ENCODE peak calls at places on chromosomes 5 and 9, in five cellular contexts. M is CD4-positive, alpha-beta T cell; X is HFFc6; Z is foreskin fibroblast; V is cardiac fibroblast. N is an unnamed sample.

GRCh38 chr5:156475182-156475830 is 148.3 kb downstream of the SGCD start:
- DNase-seq in M (no peak), V (no peak), X (no peak), Z (no peak), N (no peak)

GRCh38 chr5:58455066-58455465 is 4.8 kb downstream of the PLK2 start:
- DNase-seq in Z (peak), X (peak), M (no peak), V (peak), N (no peak)

GRCh38 chr9:18626046-18626698 is 152.2 kb downstream of the ADAMTSL1 start:
- DNase-seq in M (no peak), Z (no peak), X (no peak), V (no peak), N (no peak)

GRCh38 chr9:127519301-127520166 is 68.2 kb downstream of the LRSAM1 start:
- DNase-seq in V (peak), M (no peak), Z (peak), X (peak), N (no peak)

GRCh38 chr5:163383754-163384153 is 53.6 kb upstream of the CCNG1 start:
- DNase-seq in X (no peak), M (no peak), V (no peak), Z (no peak), N (no peak)

GRCh38 chr5:180803181-180804128 is 849 bp upstream of the MGAT1 start:
- DNase-seq in V (no peak), Z (no peak), M (peak), X (no peak), N (peak)

GRCh38 chr9:96047116-96047639 is 171.7 kb downstream of the ERCC6L2 start:
- DNase-seq in V (no peak), Z (no peak), X (no peak), M (no peak), N (no peak)

GRCh38 chr5:53892236-53892635 is 331.8 kb downstream of the NDUFS4 start:
- DNase-seq in X (no peak), V (no peak), M (no peak), Z (peak), N (no peak)

GRCh38 chr5:84535281-84535680 is 150.6 kb upstream of the EDIL3 start:
- DNase-seq in V (peak), X (no peak), Z (no peak), M (no peak), N (no peak)

GRCh38 chr9:75932026-75932425 is 41.6 kb downstream of the PCSK5 start:
- DNase-seq in X (no peak), V (no peak), M (no peak), Z (no peak), N (no peak)

GRCh38 chr5:167143726-167144125 is 1147.7 kb upstream of the WWC1 start:
- DNase-seq in X (no peak), Z (no peak), V (no peak), M (no peak), N (no peak)

GRCh38 chr9:70792796-70793195 is 328.6 kb downstream of the TRPM3 start:
- DNase-seq in X (no peak), M (no peak), Z (no peak), V (no peak), N (no peak)

GRCh38 chr5:139460457-139460856 is 2.1 kb downstream of the ECSCR start:
- DNase-seq in V (no peak), M (no peak), X (no peak), Z (no peak), N (no peak)

GRCh38 chr9:123287639-123288038 is 19.3 kb upstream of the STRBP start:
- DNase-seq in M (no peak), Z (no peak), V (no peak), X (no peak), N (no peak)

GRCh38 chr5:153365547-153365946 is 124.9 kb upstream of the GRIA1 start:
- DNase-seq in M (no peak), X (no peak), V (no peak), Z (no peak), N (no peak)

GRCh38 chr5:59093329-59093728 is 510.5 kb downstream of the RAB3C start:
- DNase-seq in Z (no peak), V (no peak), M (no peak), X (no peak), N (no peak)

GRCh38 chr9:125803526-125803925 is 56.4 kb downstream of the PBX3 start:
- DNase-seq in V (no peak), X (no peak), M (no peak), Z (no peak), N (no peak)

GRCh38 chr9:131423171-131423581 is 29.3 kb downstream of the PRRC2B start:
- DNase-seq in M (no peak), X (peak), V (peak), Z (peak), N (peak)

GRCh38 chr5:16588434-16589214 is 28.2 kb downstream of the RETREG1 start:
- DNase-seq in X (no peak), Z (no peak), M (no peak), V (no peak), N (no peak)

GRCh38 chr5:67030289-67031069 is 166.1 kb downstream of the CD180 start:
- DNase-seq in Z (no peak), V (no peak), X (peak), M (no peak), N (no peak)

GRCh38 chr5:172336666-172337310 is 53.2 kb upstream of the UBTD2 start:
- DNase-seq in X (no peak), Z (no peak), V (no peak), M (no peak), N (no peak)

GRCh38 chr5:168047669-168048111 is 243.8 kb upstream of the WWC1 start:
- DNase-seq in X (no peak), M (no peak), Z (no peak), V (peak), N (no peak)

GRCh38 chr5:50653946-50654345 is 12.5 kb upstream of the PARP8 start:
- DNase-seq in V (no peak), X (no peak), M (no peak), Z (no peak), N (peak)

GRCh38 chr9:128033609-128034008 is 33.5 kb downstream of the NAIF1 start:
- DNase-seq in V (no peak), M (no peak), X (no peak), Z (no peak), N (no peak)

GRCh38 chr5:123549256-123549904 is 37.4 kb downstream of the CSNK1G3 start:
- DNase-seq in M (peak), Z (no peak), V (no peak), X (no peak), N (peak)

GRCh38 chr9:107674937-107675277 is 185.3 kb upstream of the KLF4 start:
- DNase-seq in Z (peak), X (no peak), V (no peak), M (no peak), N (no peak)

GRCh38 chr9:134875376-134875775 is 5.2 kb upstream of the FCN2 start:
- DNase-seq in X (no peak), Z (no peak), V (no peak), M (no peak), N (no peak)

GRCh38 chr9:77712533-77713130 is 64.5 kb upstream of the GNA14 start:
- DNase-seq in Z (peak), V (peak), M (no peak), X (peak), N (no peak)

GRCh38 chr9:121686930-121687541 is 35.6 kb downstream of the DAB2IP start:
- DNase-seq in V (peak), Z (peak), M (peak), X (peak), N (peak)
- TF ChIP-seq CTCF in V (peak), Z (peak), M (peak), X (peak), N (no peak)

GRCh38 chr5:7897014-7897600 is 28.2 kb downstream of the MTRR start:
- DNase-seq in M (no peak), V (peak), X (peak), Z (peak), N (no peak)
- TF ChIP-seq CTCF in M (peak), V (peak), X (peak), Z (peak), N (no peak)

GRCh38 chr9:35604578-35605335 is at the start of gene TESK1:
- DNase-seq in V (peak), Z (peak), X (peak), M (peak), N (peak)

GRCh38 chr9:35603986-35604577 is 980 bp upstream of the TESK1 start:
- DNase-seq in M (peak), X (peak), V (peak), Z (peak), N (peak)

GRCh38 chr9:35603506-35603985 is 1.5 kb upstream of the TESK1 start:
- DNase-seq in Z (peak), V (peak), X (no peak), M (no peak), N (no peak)

GRCh38 chr9:35598863-35599590 is 6.0 kb upstream of the TESK1 start:
- DNase-seq in Z (no peak), X (no peak), V (no peak), M (no peak), N (no peak)

DNA sequence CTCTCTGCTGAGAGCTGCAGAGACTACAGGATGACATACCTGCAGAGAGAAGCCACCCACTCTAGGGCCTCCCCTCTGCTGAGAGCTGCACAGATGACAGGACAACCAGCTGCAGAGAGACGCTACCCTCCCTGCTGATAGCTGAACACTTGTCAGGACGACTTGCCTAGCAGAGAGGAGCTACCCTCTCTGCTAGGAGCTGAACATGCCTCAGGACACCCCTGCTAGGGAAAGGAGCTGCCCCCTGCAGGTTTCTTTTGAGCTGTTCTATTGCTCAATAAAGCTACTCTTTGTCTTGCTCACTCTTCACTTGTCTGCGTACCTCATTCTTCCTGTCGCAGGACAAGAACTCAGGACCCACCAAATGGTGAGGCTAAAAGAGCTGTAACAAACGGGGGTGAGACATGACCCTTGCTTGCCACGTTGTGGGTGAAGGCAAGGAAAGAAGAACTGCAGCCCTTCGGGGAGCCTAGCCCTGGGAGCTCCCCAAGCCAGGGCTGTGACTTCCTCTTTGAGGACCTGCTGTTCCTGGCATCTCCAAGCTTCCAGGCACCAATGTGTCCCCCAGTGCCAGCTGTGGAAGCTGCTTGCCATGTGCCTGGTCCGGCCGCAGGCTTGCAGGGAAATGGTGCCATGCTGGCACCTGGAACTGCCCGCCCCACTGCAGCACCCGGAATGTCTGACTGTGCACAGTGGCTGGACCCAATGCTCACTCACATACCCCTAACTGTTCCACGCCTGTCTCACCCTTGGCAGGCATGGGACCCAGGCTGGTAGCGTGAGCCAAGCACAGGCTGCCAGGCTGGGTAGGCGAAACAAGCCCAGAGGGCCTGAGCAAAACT is 5.1 kb upstream of the TESK1 start:
- DNase-seq in Z (no peak), V (peak), X (no peak), M (no peak), N (no peak)
- TF ChIP-seq CTCF in Z (no peak), V (no peak), X (peak), M (no peak), N (no peak)

GRCh38 chr9:94165592-94166236 is 81.5 kb downstream of the PTPDC1 start:
- DNase-seq in Z (peak), M (peak), X (peak), V (peak), N (peak)
- TF ChIP-seq CTCF in Z (no peak), M (no peak), X (no peak), V (no peak), N (no peak)

DNA sequence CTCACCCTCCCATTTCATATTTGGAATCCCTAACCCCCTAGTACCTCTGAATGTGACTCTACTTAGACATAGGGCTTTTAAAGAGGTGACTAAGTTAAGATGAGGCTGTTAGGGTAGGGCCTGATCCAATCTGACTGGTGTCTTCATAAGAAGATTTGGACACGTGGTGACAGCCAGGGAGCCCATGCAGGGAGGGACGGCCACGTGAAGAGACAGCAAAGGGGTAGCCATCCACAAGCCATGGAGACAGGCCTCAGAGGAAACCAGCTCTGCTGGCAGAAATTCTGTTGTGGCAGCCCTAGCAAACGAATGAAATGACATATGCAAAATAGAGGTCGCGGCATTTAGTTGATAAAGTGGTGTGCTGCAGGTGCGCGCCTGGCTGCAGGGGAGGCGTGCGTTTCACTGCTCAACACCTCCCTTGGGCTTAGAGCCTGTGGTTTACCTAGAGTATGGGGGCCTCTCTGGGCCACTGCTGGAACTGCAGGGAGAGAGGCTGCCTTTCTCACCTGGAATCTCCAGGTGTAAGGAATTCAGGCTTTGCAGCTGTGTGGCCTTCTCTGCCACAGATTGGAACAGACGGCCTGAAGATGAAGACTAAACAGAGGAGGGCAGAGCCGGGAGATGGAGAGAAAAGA is 7.1 kb upstream of the AFAP1L1 start:
- DNase-seq in V (no peak), M (peak), X (no peak), Z (no peak), N (no peak)
- TF ChIP-seq CTCF in V (peak), M (peak), X (peak), Z (peak), N (no peak)

DNA sequence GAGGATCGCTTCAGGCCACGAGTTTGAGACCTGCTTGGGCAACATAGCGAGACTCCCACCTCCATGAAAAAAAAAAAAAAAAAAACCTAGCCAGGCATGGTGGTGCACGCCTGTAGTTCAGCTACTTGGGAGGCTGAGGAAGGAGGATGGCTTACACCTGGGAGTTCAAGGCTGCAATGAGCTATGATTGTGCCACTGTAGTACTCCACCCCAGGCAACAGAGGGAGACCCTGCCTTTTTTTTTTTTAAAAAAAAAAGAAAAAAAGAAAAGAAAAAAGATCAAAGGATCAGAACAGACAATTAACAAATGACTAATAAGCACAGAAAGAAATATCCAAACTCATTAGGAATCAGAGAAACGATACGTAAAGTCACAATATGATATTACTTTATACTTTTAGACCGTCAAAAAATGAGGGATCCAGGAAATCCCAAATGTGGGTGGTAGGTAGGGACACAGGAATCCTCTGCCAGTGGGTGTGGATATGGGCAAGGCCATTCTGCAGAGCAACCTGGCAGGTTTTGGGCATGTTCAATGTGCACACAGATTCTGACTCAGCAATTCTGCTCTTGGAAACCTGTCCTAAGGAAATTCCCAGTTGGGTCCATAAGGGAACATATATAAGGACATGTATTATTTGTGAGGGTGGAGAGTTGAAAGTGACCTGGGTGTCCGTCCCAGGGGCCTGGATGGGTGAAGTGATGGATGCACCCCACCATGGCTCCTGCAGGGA is 144.7 kb upstream of the TBC1D2 start:
- DNase-seq in Z (no peak), X (no peak), V (no peak), M (no peak), N (no peak)
- TF ChIP-seq CTCF in Z (peak), X (peak), V (peak), M (no peak), N (no peak)